ENCODE peak calls at places on chromosome 19, in four cellular contexts. G is GM12878, T is HepG2, O is K562. F is an unnamed sample.

GRCh38 chr19:1274852-1275259 is 474 bp upstream of the FAM174C start:
- DNase-seq in G (no peak), T (no peak), O (peak; percentile 72), F (no peak)

GRCh38 chr19:19550972-19551861 is 13.2 kb downstream of the CILP2 start:
- DNase-seq in G (no peak), T (no peak), O (no peak), F (no peak)

GRCh38 chr19:17240062-17240854 is 5.5 kb downstream of the NR2F6 start:
- DNase-seq in G (no peak), T (peak; percentile 60), O (no peak), F (no peak)

GRCh38 chr19:39543477-39543857 is 3.5 kb upstream of the EID2 start:
- DNase-seq in G (no peak), T (no peak), O (no peak), F (no peak)

GRCh38 chr19:45305421-45305820 is 17.3 kb downstream of the CKM start:
- DNase-seq in G (no peak), T (peak; percentile 20), O (peak; percentile 30), F (no peak)

GRCh38 chr19:455031-455705 is 5.7 kb downstream of the SHC2 start:
- DNase-seq in G (no peak), T (no peak), O (no peak), F (no peak)

GRCh38 chr19:47417746-47418594 is 1.4 kb downstream of the MEIS3 start:
- DNase-seq in G (no peak), T (no peak), O (no peak), F (no peak)

GRCh38 chr19:18093439-18094161 is 4.0 kb upstream of the MAST3 start:
- DNase-seq in G (no peak), T (peak; percentile 47), O (peak; percentile 85), F (peak; percentile 52)

GRCh38 chr19:41233748-41234240 is 14.8 kb downstream of the AXL start:
- DNase-seq in G (no peak), T (no peak), O (no peak), F (no peak)

GRCh38 chr19:17803264-17803896 is 8.4 kb downstream of the B3GNT3 start:
- DNase-seq in G (no peak), T (no peak), O (no peak), F (no peak)

GRCh38 chr19:24054044-24054935 is 32.7 kb upstream of the ZNF254 start:
- DNase-seq in G (no peak), T (peak; percentile 66), O (no peak), F (peak; percentile 13)

GRCh38 chr19:2549701-2550191 is 73.8 kb downstream of the GADD45B start:
- DNase-seq in G (no peak), T (no peak), O (no peak), F (no peak)

GRCh38 chr19:6808494-6808893 is 36.0 kb downstream of the VAV1 start:
- DNase-seq in G (no peak), T (no peak), O (no peak), F (no peak)

GRCh38 chr19:11404588-11405258 is 14.4 kb downstream of the RGL3 start:
- DNase-seq in G (no peak), T (no peak), O (no peak), F (no peak)

GRCh38 chr19:31220540-31220939 is 128.7 kb downstream of the TSHZ3 start:
- DNase-seq in G (no peak), T (no peak), O (peak; percentile 27), F (peak; percentile 42)

GRCh38 chr19:18985257-18985656 is 44.2 kb upstream of the HOMER3 start:
- DNase-seq in G (no peak), T (no peak), O (no peak), F (no peak)

GRCh38 chr19:459724-460511 is 915 bp downstream of the SHC2 start:
- DNase-seq in G (no peak), T (peak; percentile 59), O (peak; percentile 58), F (peak; percentile 46)

GRCh38 chr19:47123406-47123805 is 7.2 kb upstream of the SAE1 start:
- DNase-seq in G (no peak), T (no peak), O (no peak), F (no peak)

GRCh38 chr19:41939861-41940442 is 11.7 kb upstream of the ERFL start:
- DNase-seq in G (no peak), T (no peak), O (peak; percentile 73), F (peak; percentile 78)

GRCh38 chr19:14554382-14554812 is 17.5 kb downstream of the NDUFB7 start:
- DNase-seq in G (no peak), T (peak; percentile 76), O (no peak), F (no peak)

GRCh38 chr19:2613507-2614295 is 88.8 kb downstream of the GNG7 start:
- DNase-seq in G (no peak), T (no peak), O (peak; percentile 52), F (peak; percentile 41)

GRCh38 chr19:17671906-17672305 is 16.2 kb downstream of the UNC13A start:
- DNase-seq in G (no peak), T (peak; percentile 24), O (peak; percentile 79), F (peak; percentile 76)

GRCh38 chr19:872266-872951 is 12.9 kb downstream of the CFD start:
- DNase-seq in G (peak; percentile 36), T (no peak), O (peak; percentile 95), F (peak; percentile 93)

GRCh38 chr19:32302778-32303177 is 42.6 kb upstream of the ZNF507 start:
- DNase-seq in G (no peak), T (no peak), O (no peak), F (no peak)

GRCh38 chr19:29121684-29122083 is 91.3 kb downstream of the UQCRFS1 start:
- DNase-seq in G (no peak), T (no peak), O (peak; percentile 44), F (no peak)

GRCh38 chr19:495440-496332 is 600 bp upstream of the MADCAM1 start:
- DNase-seq in G (no peak), T (no peak), O (peak; percentile 66), F (peak; percentile 86)

GRCh38 chr19:33622505-33622808 is 704 bp downstream of the CHST8 start:
- DNase-seq in G (no peak), T (no peak), O (no peak), F (no peak)

GRCh38 chr19:5340637-5341447 is at the start of gene PTPRS:
- DNase-seq in G (no peak), T (peak; percentile 61), O (peak; percentile 90), F (peak; percentile 82)

GRCh38 chr19:48481191-48481500 is 12.0 kb downstream of the CYTH2 start:
- DNase-seq in G (no peak), T (no peak), O (no peak), F (no peak)

GRCh38 chr19:48478339-48479061 is 9.3 kb downstream of the CYTH2 start:
- DNase-seq in G (no peak), T (no peak), O (no peak), F (no peak)

GRCh38 chr19:48479686-48480085 is 10.5 kb downstream of the CYTH2 start:
- DNase-seq in G (no peak), T (no peak), O (no peak), F (no peak)

GRCh38 chr19:48480476-48481190 is 11.5 kb downstream of the CYTH2 start:
- DNase-seq in G (no peak), T (no peak), O (no peak), F (no peak)

DNA sequence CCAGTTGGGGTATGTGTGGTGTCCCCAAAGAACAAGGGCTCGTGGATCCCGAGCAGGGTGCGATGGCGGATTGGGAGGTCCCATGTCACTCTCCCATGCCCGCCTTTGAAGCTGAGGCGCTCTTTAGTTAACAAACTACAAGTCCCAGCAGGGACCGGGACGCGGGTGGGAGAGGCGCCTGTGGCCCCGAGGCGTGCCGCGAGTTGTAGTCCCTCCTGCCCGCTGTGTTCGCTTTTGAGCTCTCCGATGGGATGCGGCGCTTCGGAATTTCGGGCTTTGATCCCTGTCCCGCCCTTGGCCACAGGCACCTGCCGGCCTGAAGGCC is 10.9 kb downstream of the CYTH2 start:
- DNase-seq in G (no peak), T (no peak), O (no peak), F (no peak)
- TF ChIP-seq HDAC2 in G (no peak), T (no peak), O (no peak), F (no peak)

DNA sequence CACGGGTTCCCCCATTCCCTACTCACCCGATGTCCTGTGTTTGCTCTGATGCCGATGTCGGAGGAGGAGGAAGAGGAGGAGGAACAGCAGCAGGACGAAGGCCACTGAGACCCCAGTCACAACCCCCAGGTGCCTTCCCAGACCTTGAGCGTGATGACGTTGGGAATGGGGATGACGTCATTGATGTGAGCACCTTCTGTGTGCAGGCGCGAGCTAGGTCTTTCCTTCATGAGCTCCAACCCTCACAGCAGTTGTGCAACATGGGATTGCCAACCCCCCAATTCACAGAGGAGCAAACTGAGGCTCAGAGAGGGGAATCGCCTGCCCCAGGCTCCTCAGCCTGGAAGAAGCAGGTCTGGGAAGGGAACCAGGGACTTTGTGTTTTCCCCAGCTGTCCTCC is 4.2 kb downstream of the LILRB5 start:
- DNase-seq in G (no peak), T (no peak), O (no peak), F (no peak)
- TF ChIP-seq BHLHE40 in G (no peak), T (no peak), O (no peak), F (no peak)

GRCh38 chr19:38434549-38435051 is 1.1 kb downstream of the RYR1 start:
- DNase-seq in G (no peak), T (no peak), O (peak; percentile 81), F (no peak)

GRCh38 chr19:38437295-38437694 is 3.8 kb downstream of the RYR1 start:
- DNase-seq in G (no peak), T (no peak), O (no peak), F (no peak)

GRCh38 chr19:38430931-38431330 is 2.6 kb upstream of the RYR1 start:
- DNase-seq in G (no peak), T (no peak), O (no peak), F (no peak)

GRCh38 chr19:38429811-38430156 is 3.7 kb upstream of the RYR1 start:
- DNase-seq in G (no peak), T (no peak), O (no peak), F (no peak)

DNA sequence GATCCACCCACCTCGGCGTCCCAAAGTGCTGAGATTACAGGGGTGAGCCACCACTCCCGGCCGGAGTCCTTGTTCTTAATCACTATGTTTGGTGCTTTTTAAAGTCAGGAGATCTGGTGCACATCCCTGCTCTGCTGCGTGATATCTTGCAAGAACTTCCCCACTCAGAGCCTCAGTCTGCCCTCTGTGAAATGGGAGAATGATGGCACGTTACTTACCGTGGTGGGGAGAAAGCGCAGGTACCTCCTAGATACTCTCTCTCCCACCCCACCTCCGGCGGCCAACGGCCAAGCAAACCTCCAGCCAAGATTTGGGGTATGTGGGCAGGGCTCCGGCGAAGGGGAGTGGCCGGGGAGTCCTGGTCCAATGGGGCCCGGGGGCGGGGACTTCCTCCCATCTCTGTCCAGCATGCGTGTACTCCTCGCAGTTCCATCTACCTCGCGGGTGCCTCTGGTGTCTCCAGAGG is at the start of gene RYR1:
- DNase-seq in G (no peak), T (no peak), O (peak; percentile 94), F (peak; percentile 95)
- TF ChIP-seq HDAC2 in G (no peak), T (no peak), O (peak; percentile 91), F (no peak)

GRCh38 chr19:51722492-51722891 is 1.3 kb downstream of the HAS1 start:
- DNase-seq in G (no peak), T (no peak), O (no peak), F (no peak)

GRCh38 chr19:51724543-51724942 is 752 bp upstream of the HAS1 start:
- DNase-seq in G (no peak), T (no peak), O (no peak), F (no peak)

GRCh38 chr19:51727349-51727880 is 3.6 kb upstream of the HAS1 start:
- DNase-seq in G (no peak), T (no peak), O (no peak), F (no peak)

GRCh38 chr19:51729781-51730180 is 6.0 kb upstream of the HAS1 start:
- DNase-seq in G (no peak), T (no peak), O (no peak), F (no peak)

GRCh38 chr19:51726049-51726448 is 2.3 kb upstream of the HAS1 start:
- DNase-seq in G (no peak), T (no peak), O (peak; percentile 74), F (no peak)
- TF ChIP-seq BHLHE40 in G (no peak), T (no peak), O (no peak), F (no peak)

GRCh38 chr19:15869873-15870272 is 28.0 kb downstream of the CYP4F2 start:
- DNase-seq in G (no peak), T (no peak), O (no peak), F (no peak)
- TF ChIP-seq HDAC2 in G (no peak), T (no peak), O (no peak), F (no peak)